ENCODE peak calls at places on chromosomes 4 and X, in six cellular contexts. One of them, this sample, is unnamed.

GRCh38 chrX:150763810-150764209 is 70.6 kb downstream of the MTMR1 start:
- DNase-seq in NAMALWA: no peak
- DNase-seq in AG10803: no peak
- DNase-seq in D721Med: no peak
- DNase-seq in ELF-1: peak
- DNase-seq in fibroblast of the aortic adventitia: no peak
- DNase-seq in this sample: no peak

GRCh38 chr4:110332483-110332882 is 134.1 kb upstream of the ELOVL6 start:
- DNase-seq in NAMALWA: no peak
- DNase-seq in AG10803: no peak
- DNase-seq in D721Med: no peak
- DNase-seq in ELF-1: no peak
- DNase-seq in fibroblast of the aortic adventitia: no peak
- DNase-seq in this sample: no peak

GRCh38 chrX:100677616-100678181 is 33.7 kb downstream of the SRPX2 start:
- DNase-seq in NAMALWA: no peak
- DNase-seq in AG10803: peak
- DNase-seq in D721Med: no peak
- DNase-seq in ELF-1: no peak
- DNase-seq in fibroblast of the aortic adventitia: peak
- DNase-seq in this sample: no peak

GRCh38 chr4:93776386-93777080 is 52.0 kb upstream of the ATOH1 start:
- DNase-seq in NAMALWA: no peak
- DNase-seq in AG10803: no peak
- DNase-seq in D721Med: no peak
- DNase-seq in ELF-1: no peak
- DNase-seq in fibroblast of the aortic adventitia: no peak
- DNase-seq in this sample: no peak

GRCh38 chr4:11158971-11159370 is 269.7 kb downstream of the HS3ST1 start:
- DNase-seq in NAMALWA: no peak
- DNase-seq in AG10803: no peak
- DNase-seq in D721Med: no peak
- DNase-seq in ELF-1: no peak
- DNase-seq in fibroblast of the aortic adventitia: peak
- DNase-seq in this sample: no peak

GRCh38 chrX:151396042-151396826 is 772 bp upstream of the VMA21 start:
- DNase-seq in NAMALWA: peak
- DNase-seq in AG10803: peak
- DNase-seq in D721Med: no peak
- DNase-seq in ELF-1: no peak
- DNase-seq in fibroblast of the aortic adventitia: peak
- DNase-seq in this sample: peak

GRCh38 chrX:105880491-105880890 is 58.2 kb downstream of the NRK start:
- DNase-seq in NAMALWA: no peak
- DNase-seq in AG10803: no peak
- DNase-seq in D721Med: no peak
- DNase-seq in ELF-1: no peak
- DNase-seq in fibroblast of the aortic adventitia: no peak
- DNase-seq in this sample: no peak

GRCh38 chr4:123749408-123749807 is 352.8 kb downstream of the SPRY1 start:
- DNase-seq in NAMALWA: no peak
- DNase-seq in AG10803: no peak
- DNase-seq in D721Med: no peak
- DNase-seq in ELF-1: no peak
- DNase-seq in fibroblast of the aortic adventitia: no peak
- DNase-seq in this sample: no peak

GRCh38 chrX:68193234-68193633 is 240.1 kb downstream of the OPHN1 start:
- DNase-seq in NAMALWA: no peak
- DNase-seq in AG10803: no peak
- DNase-seq in D721Med: no peak
- DNase-seq in ELF-1: no peak
- DNase-seq in fibroblast of the aortic adventitia: no peak
- DNase-seq in this sample: no peak

GRCh38 chr4:27463816-27464215 is 603.2 kb downstream of the STIM2 start:
- DNase-seq in NAMALWA: no peak
- DNase-seq in AG10803: no peak
- DNase-seq in D721Med: no peak
- DNase-seq in ELF-1: no peak
- DNase-seq in fibroblast of the aortic adventitia: peak
- DNase-seq in this sample: no peak

GRCh38 chrX:71081348-71082148 is 13.4 kb upstream of the SNX12 start:
- DNase-seq in NAMALWA: no peak
- DNase-seq in AG10803: peak
- DNase-seq in D721Med: no peak
- DNase-seq in ELF-1: no peak
- DNase-seq in fibroblast of the aortic adventitia: peak
- DNase-seq in this sample: no peak

GRCh38 chr4:13938299-13938698 is 310.8 kb upstream of the BOD1L1 start:
- DNase-seq in NAMALWA: no peak
- DNase-seq in AG10803: no peak
- DNase-seq in D721Med: no peak
- DNase-seq in ELF-1: no peak
- DNase-seq in fibroblast of the aortic adventitia: no peak
- DNase-seq in this sample: no peak

GRCh38 chr4:122854444-122854843 is 27.8 kb downstream of the FGF2 start:
- DNase-seq in NAMALWA: no peak
- DNase-seq in AG10803: peak
- DNase-seq in D721Med: no peak
- DNase-seq in ELF-1: no peak
- DNase-seq in fibroblast of the aortic adventitia: peak
- DNase-seq in this sample: no peak

GRCh38 chrX:68588653-68589371 is 58.7 kb upstream of the STARD8 start:
- DNase-seq in NAMALWA: no peak
- DNase-seq in AG10803: no peak
- DNase-seq in D721Med: no peak
- DNase-seq in ELF-1: peak
- DNase-seq in fibroblast of the aortic adventitia: no peak
- DNase-seq in this sample: no peak

GRCh38 chrX:55867254-55867653 is 149.7 kb downstream of the RRAGB start:
- DNase-seq in NAMALWA: peak
- DNase-seq in AG10803: peak
- DNase-seq in D721Med: no peak
- DNase-seq in ELF-1: no peak
- DNase-seq in fibroblast of the aortic adventitia: peak
- DNase-seq in this sample: no peak

GRCh38 chr4:61376301-61376700 is 176.2 kb downstream of the ADGRL3 start:
- DNase-seq in NAMALWA: no peak
- DNase-seq in AG10803: no peak
- DNase-seq in D721Med: no peak
- DNase-seq in ELF-1: no peak
- DNase-seq in fibroblast of the aortic adventitia: no peak
- DNase-seq in this sample: no peak

GRCh38 chrX:124726881-124727280 is 380.5 kb downstream of the SH2D1A start:
- DNase-seq in NAMALWA: no peak
- DNase-seq in AG10803: no peak
- DNase-seq in D721Med: no peak
- DNase-seq in ELF-1: no peak
- DNase-seq in fibroblast of the aortic adventitia: no peak
- DNase-seq in this sample: no peak

GRCh38 chrX:38732866-38733265 is 68.4 kb upstream of the MID1IP1 start:
- DNase-seq in NAMALWA: no peak
- DNase-seq in AG10803: no peak
- DNase-seq in D721Med: no peak
- DNase-seq in ELF-1: peak
- DNase-seq in fibroblast of the aortic adventitia: no peak
- DNase-seq in this sample: no peak

GRCh38 chr4:180059216-180059881 is 2183.9 kb upstream of the TENM3 start:
- DNase-seq in NAMALWA: no peak
- DNase-seq in AG10803: no peak
- DNase-seq in D721Med: no peak
- DNase-seq in ELF-1: peak
- DNase-seq in fibroblast of the aortic adventitia: no peak
- DNase-seq in this sample: no peak

GRCh38 chrX:132900631-132901030 is 57.8 kb downstream of the HS6ST2 start:
- DNase-seq in NAMALWA: no peak
- DNase-seq in AG10803: no peak
- DNase-seq in D721Med: no peak
- DNase-seq in ELF-1: no peak
- DNase-seq in fibroblast of the aortic adventitia: no peak
- DNase-seq in this sample: no peak

GRCh38 chr4:177583000-177583399 is 140.8 kb upstream of the AGA start:
- DNase-seq in NAMALWA: no peak
- DNase-seq in AG10803: no peak
- DNase-seq in D721Med: no peak
- DNase-seq in ELF-1: no peak
- DNase-seq in fibroblast of the aortic adventitia: peak
- DNase-seq in this sample: no peak

GRCh38 chr4:3836802-3837601 is 70.8 kb downstream of the ADRA2C start:
- DNase-seq in NAMALWA: no peak
- DNase-seq in AG10803: no peak
- DNase-seq in D721Med: no peak
- DNase-seq in ELF-1: peak
- DNase-seq in fibroblast of the aortic adventitia: no peak
- DNase-seq in this sample: no peak

GRCh38 chrX:107574711-107575110 is 53.6 kb upstream of the PRPS1 start:
- DNase-seq in NAMALWA: no peak
- DNase-seq in AG10803: peak
- DNase-seq in D721Med: no peak
- DNase-seq in ELF-1: no peak
- DNase-seq in fibroblast of the aortic adventitia: peak
- DNase-seq in this sample: no peak

GRCh38 chr4:138984647-138985046 is 30.9 kb upstream of the NOCT start:
- DNase-seq in NAMALWA: no peak
- DNase-seq in AG10803: no peak
- DNase-seq in D721Med: no peak
- DNase-seq in ELF-1: no peak
- DNase-seq in fibroblast of the aortic adventitia: no peak
- DNase-seq in this sample: no peak

GRCh38 chr4:24858550-24858949 is 54.3 kb downstream of the CCDC149 start:
- DNase-seq in NAMALWA: no peak
- DNase-seq in AG10803: no peak
- DNase-seq in D721Med: no peak
- DNase-seq in ELF-1: no peak
- DNase-seq in fibroblast of the aortic adventitia: no peak
- DNase-seq in this sample: no peak